ENCODE peak calls at places on chromosomes 13 and 19, in four cellular contexts. N is neural crest cell, T is GM04504, W is nephron progenitor cell. G is an unnamed sample.

GRCh38 chr19:49196527-49197240 is 39.1 kb downstream of the TRPM4 start:
- DNase-seq in N (no peak), T (no peak), W (no peak), G (no peak)

GRCh38 chr13:54637377-54637776 is 1608.8 kb downstream of the OLFM4 start:
- DNase-seq in N (no peak), T (peak), W (no peak), G (peak)

GRCh38 chr13:45950343-45950995 is 98.9 kb upstream of the SIAH3 start:
- DNase-seq in N (no peak), T (no peak), W (no peak), G (no peak)

GRCh38 chr19:29540128-29540527 is 14.3 kb downstream of the VSTM2B start:
- DNase-seq in N (no peak), T (no peak), W (no peak), G (no peak)

GRCh38 chr13:26658972-26659371 is 101.5 kb downstream of the WASF3 start:
- DNase-seq in N (no peak), T (no peak), W (no peak), G (no peak)

GRCh38 chr19:7488736-7489353 is at the start of gene PEX11G:
- DNase-seq in N (peak), T (peak), W (peak), G (peak)

GRCh38 chr19:10885241-10886169 is 14.2 kb downstream of the CARM1 start:
- DNase-seq in N (no peak), T (no peak), W (no peak), G (peak)

GRCh38 chr19:28213476-28214082 is 999.4 kb downstream of the UQCRFS1 start:
- DNase-seq in N (no peak), T (no peak), W (no peak), G (peak)

GRCh38 chr13:26946675-26947342 is 186.2 kb upstream of the GPR12 start:
- DNase-seq in N (no peak), T (peak), W (no peak), G (peak)

GRCh38 chr19:18420931-18421330 is 1.7 kb downstream of the SSBP4 start:
- DNase-seq in N (no peak), T (no peak), W (no peak), G (no peak)

GRCh38 chr19:33283578-33283977 is 18.8 kb downstream of the CEBPA start:
- DNase-seq in N (no peak), T (no peak), W (no peak), G (no peak)

GRCh38 chr13:113860579-113861432 is 3.1 kb downstream of the GAS6 start:
- DNase-seq in N (no peak), T (no peak), W (peak), G (peak)

GRCh38 chr13:104920091-104920490 is 1615.4 kb downstream of the EFNB2 start:
- DNase-seq in N (no peak), T (no peak), W (no peak), G (no peak)

GRCh38 chr13:106156468-106156867 is 379.0 kb downstream of the EFNB2 start:
- DNase-seq in N (no peak), T (peak), W (no peak), G (peak)

GRCh38 chr13:45749026-45749759 is 47.1 kb downstream of the CBY2 start:
- DNase-seq in N (no peak), T (no peak), W (no peak), G (peak)

GRCh38 chr19:29680447-29680846 is 15.2 kb downstream of the PLEKHF1 start:
- DNase-seq in N (no peak), T (no peak), W (no peak), G (no peak)

GRCh38 chr19:11881151-11881800 is 6.3 kb upstream of the ZNF69 start:
- DNase-seq in N (peak), T (peak), W (peak), G (peak)

GRCh38 chr19:13033819-13034611 is 38.7 kb downstream of the NFIX start:
- DNase-seq in N (peak), T (no peak), W (peak), G (peak)

GRCh38 chr13:113275387-113275786 is 21.7 kb upstream of the LAMP1 start:
- DNase-seq in N (peak), T (peak), W (peak), G (peak)

GRCh38 chr19:4320419-4320818 is 16.0 kb downstream of the FSD1 start:
- DNase-seq in N (no peak), T (no peak), W (no peak), G (no peak)

GRCh38 chr13:109955598-109955997 is 169.2 kb upstream of the IRS2 start:
- DNase-seq in N (no peak), T (no peak), W (no peak), G (no peak)

GRCh38 chr19:5903054-5903501 is 512 bp downstream of the NDUFA11 start:
- DNase-seq in N (no peak), T (no peak), W (no peak), G (peak)